ENCODE peak calls at places on chromosomes 16 and 17, in seven cellular contexts. M is PC-3, T is IMR-90, Z is GM23248, U is A549, H is kidney, N is AG04450. O is an unnamed sample. For H3K9me3, the result is how much of the 10 kb centered on the place peaks cover.

GRCh38 chr16:19227643-19228042 is 57.9 kb upstream of the CLEC19A start:
- DNase-seq in M (no peak), T (no peak), H (no peak), N (no peak), U (no peak), Z (no peak), O (no peak)

GRCh38 chr17:73389411-73389810 is 77.6 kb upstream of the CDC42EP4 start:
- DNase-seq in U (no peak), T (no peak), M (no peak), N (no peak), H (peak), Z (no peak), O (no peak)

GRCh38 chr17:13557077-13557476 is 44.7 kb downstream of the HS3ST3A1 start:
- DNase-seq in M (peak), N (peak), H (no peak), T (peak), Z (peak), U (no peak), O (no peak)

GRCh38 chr17:7005716-7006115 is 6.7 kb upstream of the RNASEK start:
- DNase-seq in M (no peak), Z (no peak), T (no peak), N (no peak), H (no peak), U (no peak), O (no peak)

GRCh38 chr17:62631936-62632924 is 4.8 kb downstream of the MRC2 start:
- DNase-seq in H (no peak), N (no peak), U (no peak), Z (no peak), T (no peak), M (no peak), O (no peak)

GRCh38 chr17:60941028-60941427 is 263.4 kb downstream of the BCAS3 start:
- DNase-seq in U (no peak), M (no peak), H (no peak), N (peak), Z (peak), T (peak), O (no peak)

GRCh38 chr16:5058476-5058875 is 7.3 kb downstream of the C16orf89 start:
- DNase-seq in M (no peak), T (no peak), Z (peak), U (peak), H (no peak), N (no peak), O (peak)

GRCh38 chr17:66413564-66414520 is 111.4 kb downstream of the PRKCA start:
- DNase-seq in U (no peak), N (no peak), M (no peak), H (no peak), T (no peak), Z (no peak), O (no peak)

GRCh38 chr16:89723279-89724250 is 2.2 kb downstream of the ZNF276 start:
- DNase-seq in H (no peak), N (no peak), M (no peak), T (peak), U (no peak), Z (peak), O (no peak)

GRCh38 chr17:31195305-31195704 is 100.5 kb downstream of the NF1 start:
- DNase-seq in U (no peak), H (no peak), Z (no peak), M (no peak), N (no peak), T (no peak), O (no peak)

GRCh38 chr17:2123467-2124251 is 68.8 kb downstream of the HIC1 start:
- DNase-seq in H (no peak), U (no peak), M (no peak), Z (peak), T (peak), N (no peak), O (no peak)

GRCh38 chr16:56608876-56609462 is 585 bp downstream of the MT2A start:
- DNase-seq in M (no peak), T (no peak), N (no peak), Z (peak), U (peak), H (peak), O (no peak)

GRCh38 chr17:68753985-68754769 is 153.0 kb upstream of the FAM20A start:
- DNase-seq in Z (no peak), N (no peak), M (no peak), U (no peak), H (no peak), T (no peak), O (no peak)

GRCh38 chr17:67518881-67519280 is 141.8 kb downstream of the PITPNC1 start:
- DNase-seq in Z (peak), U (no peak), H (no peak), T (no peak), N (no peak), M (no peak), O (peak)

GRCh38 chr17:63589646-63590045 is 11.0 kb upstream of the TACO1 start:
- DNase-seq in M (peak), U (no peak), T (no peak), Z (no peak), H (no peak), N (no peak), O (no peak)

GRCh38 chr17:38451030-38451839 is 23.0 kb downstream of the ARHGAP23 start:
- DNase-seq in M (no peak), Z (peak), U (peak), N (no peak), T (peak), H (peak), O (peak)

GRCh38 chr16:1548234-1548633 is 14.8 kb downstream of the TMEM204 start:
- DNase-seq in Z (no peak), U (no peak), H (no peak), N (no peak), M (peak), T (no peak), O (no peak)

GRCh38 chr17:83189673-83190385 is 110.4 kb downstream of the METRNL start:
- DNase-seq in Z (peak), H (peak), U (no peak), M (no peak), N (peak), T (peak), O (no peak)

GRCh38 chr16:24670623-24671454 is 58.6 kb upstream of the TNRC6A start:
- DNase-seq in T (peak), H (peak), U (peak), N (no peak), M (peak), Z (peak), O (peak)

GRCh38 chr17:1047177-1047885 is 50.4 kb downstream of the TIMM22 start:
- DNase-seq in U (no peak), Z (no peak), M (no peak), H (peak), N (peak), T (peak), O (no peak)

GRCh38 chr16:65782537-65783290 is 583.8 kb upstream of the CDH5 start:
- DNase-seq in M (peak), T (peak), U (no peak), N (no peak), Z (peak), H (no peak), O (no peak)

DNA sequence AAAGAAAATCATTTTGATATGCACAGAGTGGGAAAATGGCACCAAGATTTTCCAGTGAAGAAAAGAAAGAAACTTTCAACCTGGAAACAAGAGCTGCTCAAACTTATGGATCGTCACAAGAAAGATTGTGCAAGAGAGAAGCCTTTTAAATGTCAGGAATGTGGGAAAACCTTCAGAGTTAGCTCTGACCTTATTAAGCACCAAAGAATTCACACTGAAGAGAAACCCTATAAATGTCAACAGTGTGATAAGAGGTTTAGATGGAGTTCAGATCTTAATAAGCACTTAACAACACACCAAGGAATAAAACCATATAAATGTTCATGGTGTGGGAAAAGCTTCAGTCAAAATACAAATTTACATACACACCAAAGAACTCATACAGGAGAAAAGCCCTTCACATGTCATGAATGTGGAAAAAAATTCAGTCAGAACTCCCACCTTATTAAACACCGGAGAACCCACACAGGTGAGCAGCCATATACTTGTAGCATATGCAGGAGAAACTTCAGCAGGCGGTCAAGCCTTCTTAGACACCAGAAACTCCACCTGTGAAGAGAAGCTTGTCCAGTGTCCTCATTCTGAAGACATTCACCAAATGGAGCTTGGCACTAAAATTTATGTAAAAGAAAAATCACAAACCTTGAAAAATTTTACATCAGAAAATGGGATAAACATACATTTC is 12.2 kb downstream of the ZNF75A start:
- DNase-seq in N (no peak), M (no peak), H (no peak), Z (peak), U (peak), T (peak), O (no peak)
- H3K9me3 ChIP-seq in N (half or more), M (under half), H (half or more), Z (under half), U (half or more), T (half or more), O (half or more)

GRCh38 chr16:68553186-68553585 is 14.1 kb downstream of the ZFP90 start:
- DNase-seq in M (no peak), Z (no peak), N (no peak), H (no peak), U (no peak), T (no peak), O (no peak)

DNA sequence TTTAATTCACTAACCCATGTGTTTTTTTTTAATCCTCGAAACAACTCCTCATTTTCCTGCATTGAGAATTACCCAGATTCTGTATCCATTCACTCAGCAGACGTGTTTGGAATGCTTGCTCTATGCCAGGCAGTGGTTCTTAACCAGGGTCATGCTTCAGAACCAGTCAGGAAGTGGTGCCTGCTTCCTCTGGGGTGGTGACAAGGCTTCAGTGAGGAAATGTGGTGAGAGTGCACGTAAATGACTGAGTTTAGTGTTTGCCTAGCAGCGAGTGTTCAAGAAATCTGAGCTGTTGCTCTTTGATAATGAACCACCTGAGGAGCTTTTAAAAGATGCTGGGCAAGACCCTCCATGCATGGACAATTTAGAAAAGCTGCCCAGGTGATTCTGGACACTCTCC is 9.9 kb downstream of the ZFP90 start:
- DNase-seq in T (no peak), Z (no peak), H (no peak), N (no peak), M (no peak), U (no peak), O (no peak)
- H3K9me3 ChIP-seq in T (half or more), Z (under half), H (under half), N (half or more), M (under half), U (half or more), O (under half)

DNA sequence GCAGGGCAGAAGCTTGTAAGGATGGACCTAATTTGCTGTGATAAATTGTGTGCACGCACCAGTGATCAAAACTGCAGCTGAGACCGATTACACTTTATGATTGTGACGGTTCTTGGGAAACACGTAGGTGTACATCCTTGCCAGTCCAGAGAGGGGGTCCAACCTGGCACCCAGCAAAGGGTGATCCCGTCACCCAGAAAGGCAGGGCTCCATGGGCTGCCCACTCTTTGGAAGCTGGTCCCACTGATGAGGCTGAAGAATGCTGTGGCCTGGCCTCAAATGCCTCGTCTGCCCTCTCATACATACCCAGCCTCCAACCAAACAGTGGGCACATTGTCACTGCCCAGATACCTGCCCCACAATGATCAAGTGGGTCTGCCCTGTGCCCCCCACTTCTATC is 132.0 kb downstream of the C16orf78 start:
- DNase-seq in H (no peak), U (no peak), N (no peak), T (no peak), M (no peak), Z (no peak), O (no peak)
- H3K9me3 ChIP-seq in H (under half), U (under half), N (under half), T (under half), M (under half), Z (under half), O (under half)

GRCh38 chr16:68564367-68564985 is 25.4 kb downstream of the ZFP90 start:
- DNase-seq in M (no peak), H (no peak), Z (peak), T (peak), U (peak), N (no peak), O (no peak)
- H3K9me3 ChIP-seq in M (half or more), H (half or more), Z (under half), T (half or more), U (half or more), N (half or more), O (half or more)

GRCh38 chr16:63850979-63851378 is 1270.9 kb downstream of the CDH11 start:
- DNase-seq in Z (no peak), U (no peak), N (no peak), M (no peak), H (no peak), T (no peak), O (no peak)
- H3K9me3 ChIP-seq in Z (under half), U (under half), N (under half), M (under half), H (under half), T (under half), O (under half)

DNA sequence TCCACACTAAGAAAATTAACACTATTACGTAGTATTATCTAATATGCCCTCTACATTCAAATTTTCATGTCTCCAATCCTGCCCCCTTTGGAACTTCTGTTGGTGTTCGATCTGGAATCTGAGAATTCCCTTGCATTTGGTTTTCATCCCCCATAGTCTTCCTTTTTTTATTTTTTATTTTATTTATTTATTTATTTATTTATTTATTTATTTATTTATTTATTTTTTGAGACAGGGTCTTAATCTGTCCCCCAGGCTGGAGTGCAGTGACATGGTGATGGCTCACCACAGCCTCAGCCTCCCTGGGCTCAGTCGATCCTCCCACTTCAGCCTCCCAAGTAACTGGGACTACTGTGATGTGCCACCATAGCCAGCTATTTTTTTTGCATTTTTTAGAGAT is 589.3 kb downstream of the MAF start:
- DNase-seq in H (no peak), U (no peak), N (no peak), T (no peak), M (no peak), Z (no peak), O (no peak)
- H3K9me3 ChIP-seq in H (under half), U (under half), N (half or more), T (under half), M (under half), Z (under half), O (under half)

GRCh38 chr17:47853616-47854015 is 2.7 kb upstream of the SP6 start:
- DNase-seq in Z (no peak), U (no peak), M (no peak), N (no peak), T (no peak), H (no peak), O (no peak)
- H3K9me3 ChIP-seq in Z (under half), U (under half), M (under half), N (under half), T (under half), H (under half), O (under half)

DNA sequence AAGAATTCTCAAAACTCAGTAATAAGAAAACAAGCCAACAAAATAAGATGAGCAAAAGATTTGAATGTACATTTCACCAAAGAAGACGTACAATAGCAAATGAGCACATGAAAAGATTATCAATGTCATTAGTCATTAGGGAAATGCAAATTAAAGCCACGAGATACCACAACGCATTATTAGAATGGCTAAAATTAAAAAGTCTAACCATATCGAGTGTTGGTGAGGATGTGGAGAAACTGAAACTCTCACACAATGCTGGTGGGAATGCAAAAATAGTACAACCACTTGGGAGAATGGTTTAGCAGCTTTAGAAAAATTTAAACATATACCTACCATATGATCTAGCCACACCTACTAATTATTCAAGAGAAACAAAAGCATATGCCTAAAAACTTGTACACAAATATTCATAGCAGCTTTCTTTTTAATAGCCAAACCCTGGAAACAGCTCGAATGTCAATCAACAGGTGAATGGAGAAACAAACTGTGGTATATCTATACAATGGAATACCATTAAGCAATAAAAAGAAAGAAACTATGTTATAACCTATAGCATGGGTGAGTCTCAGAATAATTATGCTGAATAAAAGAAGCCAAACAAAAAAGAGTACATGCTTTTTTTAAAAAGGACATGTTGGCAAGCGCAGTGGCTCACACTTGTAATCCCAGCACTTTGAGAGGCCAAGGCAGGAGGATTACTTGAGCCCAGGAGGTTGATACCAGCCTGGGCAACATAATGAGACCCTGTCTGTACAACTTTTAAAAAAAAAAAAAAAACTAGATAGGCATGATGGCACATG is 103.6 kb downstream of the LITAF start:
- DNase-seq in H (no peak), U (no peak), Z (no peak), T (no peak), N (no peak), M (no peak), O (no peak)
- H3K9me3 ChIP-seq in H (under half), U (under half), Z (under half), T (under half), N (under half), M (under half), O (under half)

GRCh38 chr16:31899505-31899904 is 25.9 kb downstream of the ZNF267 start:
- DNase-seq in H (no peak), M (no peak), U (no peak), N (no peak), Z (no peak), T (no peak), O (no peak)
- H3K9me3 ChIP-seq in H (under half), M (under half), U (half or more), N (under half), Z (under half), T (under half), O (under half)

O was measured in H9.